ENCODE peak calls at places on chromosomes 1 and 21, in six cellular contexts. One of them, this sample, is unnamed.

GRCh38 chr21:43969115-43969444 is 43.0 kb upstream of the TRAPPC10 start:
- DNase-seq in K562: no peak
- DNase-seq in HCT116: no peak
- DNase-seq in GM12878: no peak
- DNase-seq in HepG2: no peak
- DNase-seq in H1: no peak
- DNase-seq in this sample: no peak

GRCh38 chr21:44948426-44949120 is 8.7 kb downstream of the SLX9 start:
- DNase-seq in K562: no peak
- DNase-seq in HCT116: no peak
- DNase-seq in GM12878: no peak
- DNase-seq in HepG2: no peak
- DNase-seq in H1: no peak
- DNase-seq in this sample: no peak

GRCh38 chr1:167617950-167618269 is 12.1 kb upstream of the RCSD1 start:
- DNase-seq in K562: no peak
- DNase-seq in HCT116: no peak
- DNase-seq in GM12878: no peak
- DNase-seq in HepG2: no peak
- DNase-seq in H1: no peak
- DNase-seq in this sample: no peak

GRCh38 chr21:35011681-35012080 is 37.4 kb downstream of the RUNX1 start:
- DNase-seq in K562: no peak
- DNase-seq in HCT116: no peak
- DNase-seq in GM12878: no peak
- DNase-seq in HepG2: no peak
- DNase-seq in H1: no peak
- DNase-seq in this sample: no peak

GRCh38 chr1:38045431-38046332 is 911 bp downstream of the POU3F1 start:
- DNase-seq in K562: no peak
- DNase-seq in HCT116: no peak
- DNase-seq in GM12878: no peak
- DNase-seq in HepG2: no peak
- DNase-seq in H1: peak; percentile 78
- DNase-seq in this sample: no peak

GRCh38 chr1:45135339-45135738 is 71.1 kb downstream of the ZSWIM5 start:
- DNase-seq in K562: no peak
- DNase-seq in HCT116: no peak
- DNase-seq in GM12878: no peak
- DNase-seq in HepG2: no peak
- DNase-seq in H1: no peak
- DNase-seq in this sample: no peak

GRCh38 chr1:28668956-28669719 is 554 bp downstream of the GMEB1 start:
- DNase-seq in K562: no peak
- DNase-seq in HCT116: peak; percentile 4
- DNase-seq in GM12878: no peak
- DNase-seq in HepG2: peak; percentile 33
- DNase-seq in H1: peak; percentile 78
- DNase-seq in this sample: no peak

GRCh38 chr1:111880866-111881837 is 108.3 kb downstream of the KCND3 start:
- DNase-seq in K562: no peak
- DNase-seq in HCT116: no peak
- DNase-seq in GM12878: no peak
- DNase-seq in HepG2: no peak
- DNase-seq in H1: no peak
- DNase-seq in this sample: no peak

GRCh38 chr1:191634801-191635520 is 523.3 kb upstream of the RGS18 start:
- DNase-seq in K562: no peak
- DNase-seq in HCT116: no peak
- DNase-seq in GM12878: no peak
- DNase-seq in HepG2: no peak
- DNase-seq in H1: no peak
- DNase-seq in this sample: no peak

GRCh38 chr1:183438060-183438459 is 19.9 kb upstream of the NMNAT2 start:
- DNase-seq in K562: no peak
- DNase-seq in HCT116: no peak
- DNase-seq in GM12878: no peak
- DNase-seq in HepG2: no peak
- DNase-seq in H1: no peak
- DNase-seq in this sample: no peak

GRCh38 chr1:40610156-40610555 is 55.3 kb downstream of the RIMS3 start:
- DNase-seq in K562: no peak
- DNase-seq in HCT116: no peak
- DNase-seq in GM12878: no peak
- DNase-seq in HepG2: no peak
- DNase-seq in H1: no peak
- DNase-seq in this sample: no peak

GRCh38 chr1:16083486-16083885 is 10.0 kb upstream of the FAM131C start:
- DNase-seq in K562: no peak
- DNase-seq in HCT116: no peak
- DNase-seq in GM12878: no peak
- DNase-seq in HepG2: no peak
- DNase-seq in H1: no peak
- DNase-seq in this sample: no peak

GRCh38 chr1:113396585-113396984 is 6.3 kb downstream of the MAGI3 start:
- DNase-seq in K562: no peak
- DNase-seq in HCT116: peak; percentile 64
- DNase-seq in GM12878: no peak
- DNase-seq in HepG2: no peak
- DNase-seq in H1: no peak
- DNase-seq in this sample: no peak

GRCh38 chr1:6512245-6512907 is 20.9 kb upstream of the PLEKHG5 start:
- DNase-seq in K562: no peak
- DNase-seq in HCT116: no peak
- DNase-seq in GM12878: no peak
- DNase-seq in HepG2: peak; percentile 39
- DNase-seq in H1: no peak
- DNase-seq in this sample: no peak

GRCh38 chr1:93349231-93350135 is 3.8 kb downstream of the DR1 start:
- DNase-seq in K562: no peak
- DNase-seq in HCT116: no peak
- DNase-seq in GM12878: no peak
- DNase-seq in HepG2: peak; percentile 11
- DNase-seq in H1: no peak
- DNase-seq in this sample: no peak

GRCh38 chr21:35573472-35574389 is 486.6 kb downstream of the SETD4 start:
- DNase-seq in K562: no peak
- DNase-seq in HCT116: no peak
- DNase-seq in GM12878: no peak
- DNase-seq in HepG2: peak; percentile 35
- DNase-seq in H1: no peak
- DNase-seq in this sample: no peak

GRCh38 chr1:235946570-235946981 is 79.9 kb upstream of the LYST start:
- DNase-seq in K562: no peak
- DNase-seq in HCT116: no peak
- DNase-seq in GM12878: no peak
- DNase-seq in HepG2: no peak
- DNase-seq in H1: no peak
- DNase-seq in this sample: no peak

GRCh38 chr21:20404915-20405314 is 593.3 kb upstream of the NCAM2 start:
- DNase-seq in K562: no peak
- DNase-seq in HCT116: no peak
- DNase-seq in GM12878: no peak
- DNase-seq in HepG2: no peak
- DNase-seq in H1: no peak
- DNase-seq in this sample: no peak

GRCh38 chr1:185157599-185158469 is 867 bp downstream of the SWT1 start:
- DNase-seq in K562: no peak
- DNase-seq in HCT116: no peak
- DNase-seq in GM12878: no peak
- DNase-seq in HepG2: no peak
- DNase-seq in H1: no peak
- DNase-seq in this sample: no peak

GRCh38 chr1:38525343-38525948 is 334.1 kb downstream of the RRAGC start:
- DNase-seq in K562: no peak
- DNase-seq in HCT116: no peak
- DNase-seq in GM12878: no peak
- DNase-seq in HepG2: no peak
- DNase-seq in H1: no peak
- DNase-seq in this sample: no peak

GRCh38 chr1:95640746-95641145 is 406.7 kb downstream of the RWDD3 start:
- DNase-seq in K562: no peak
- DNase-seq in HCT116: no peak
- DNase-seq in GM12878: no peak
- DNase-seq in HepG2: peak; percentile 44
- DNase-seq in H1: no peak
- DNase-seq in this sample: no peak
- TF ChIP-seq ZNF274 in K562: no peak
- TF ChIP-seq ZNF274 in HCT116: no peak
- TF ChIP-seq ZNF274 in GM12878: no peak
- TF ChIP-seq ZNF274 in HepG2: no peak
- TF ChIP-seq ZNF274 in H1: no peak
- TF ChIP-seq ZNF274 in this sample: no peak

DNA sequence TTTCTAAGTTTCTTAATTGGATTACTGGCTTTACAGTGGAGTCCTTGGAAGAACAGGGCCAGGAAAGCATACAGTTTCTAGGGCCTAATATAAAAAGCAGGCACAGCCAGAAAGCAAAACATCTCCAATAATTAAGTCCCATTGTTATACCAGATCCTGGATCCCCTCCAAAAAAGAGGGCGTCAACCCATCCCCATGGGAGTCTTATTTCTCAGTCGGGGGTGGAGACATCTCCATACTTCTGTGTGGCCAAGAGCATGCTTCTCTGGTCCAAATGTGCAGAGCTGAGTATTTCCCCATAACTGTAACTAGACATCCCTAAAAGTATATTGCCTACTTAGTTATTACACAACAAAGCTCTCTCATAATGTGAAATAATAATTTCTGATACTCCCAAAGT is 104.2 kb upstream of the SOX13 start:
- DNase-seq in K562: no peak
- DNase-seq in HCT116: no peak
- DNase-seq in GM12878: no peak
- DNase-seq in HepG2: no peak
- DNase-seq in H1: no peak
- DNase-seq in this sample: no peak
- H3K9me3 ChIP-seq in K562: no peaks in the 10 kb centered on the region
- H3K9me3 ChIP-seq in HCT116: peaks cover 8% of the 10 kb centered on the region
- H3K9me3 ChIP-seq in GM12878: no peaks in the 10 kb centered on the region
- H3K9me3 ChIP-seq in HepG2: peaks cover 38% of the 10 kb centered on the region
- H3K9me3 ChIP-seq in H1: peaks cover 24% of the 10 kb centered on the region
- H3K9me3 ChIP-seq in this sample: peaks cover 81% of the 10 kb centered on the region

DNA sequence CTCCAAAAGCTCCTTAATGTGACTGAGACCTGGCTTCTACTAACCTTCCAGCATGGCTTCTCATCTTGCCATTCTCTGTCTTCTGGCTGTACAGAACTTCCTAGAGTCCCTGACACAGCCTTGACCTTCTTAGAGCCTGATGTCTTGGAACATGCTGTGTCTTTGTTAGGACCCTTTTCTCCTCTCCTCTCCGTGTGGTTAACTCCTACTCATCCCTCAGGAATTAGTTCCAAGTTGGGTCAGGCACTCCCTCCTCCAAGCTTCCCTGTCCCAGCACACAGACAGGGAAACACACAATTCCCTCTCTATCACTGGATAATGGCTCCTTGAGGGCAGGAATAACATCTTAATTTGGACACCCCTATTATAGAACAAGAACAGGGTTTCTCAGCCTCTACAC is 275.4 kb upstream of the USP24 start:
- DNase-seq in K562: no peak
- DNase-seq in HCT116: no peak
- DNase-seq in GM12878: no peak
- DNase-seq in HepG2: no peak
- DNase-seq in H1: no peak
- DNase-seq in this sample: no peak
- TF ChIP-seq ZNF274 in K562: no peak
- TF ChIP-seq ZNF274 in HCT116: no peak
- TF ChIP-seq ZNF274 in GM12878: no peak
- TF ChIP-seq ZNF274 in HepG2: no peak
- TF ChIP-seq ZNF274 in H1: no peak
- TF ChIP-seq ZNF274 in this sample: no peak

DNA sequence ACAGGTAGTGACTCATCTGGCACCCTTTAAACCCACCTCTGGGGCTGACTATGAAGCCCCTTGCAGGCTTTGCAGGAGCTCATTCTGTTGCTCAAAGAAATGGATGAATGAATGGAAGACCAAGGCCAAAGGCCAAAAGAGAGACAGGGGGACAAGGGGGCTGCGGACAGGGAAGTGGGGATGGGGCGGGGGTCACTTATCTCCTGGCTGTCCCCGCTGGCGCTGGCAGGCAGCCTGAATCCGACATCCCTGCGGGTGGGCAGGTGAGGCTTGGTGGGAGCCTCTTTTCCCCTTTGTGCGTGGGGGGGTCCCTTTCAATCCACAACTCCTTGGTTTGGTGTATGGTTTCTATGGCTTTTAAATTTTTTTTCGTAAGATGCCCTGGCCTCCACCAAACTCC is 239.6 kb upstream of the C1orf174 start:
- DNase-seq in K562: no peak
- DNase-seq in HCT116: no peak
- DNase-seq in GM12878: no peak
- DNase-seq in HepG2: no peak
- DNase-seq in H1: no peak
- DNase-seq in this sample: no peak
- H3K9me3 ChIP-seq in K562: peaks cover 6% of the 10 kb centered on the region
- H3K9me3 ChIP-seq in HCT116: no peaks in the 10 kb centered on the region
- H3K9me3 ChIP-seq in GM12878: no peaks in the 10 kb centered on the region
- H3K9me3 ChIP-seq in HepG2: peaks cover 23% of the 10 kb centered on the region
- H3K9me3 ChIP-seq in H1: no peaks in the 10 kb centered on the region
- H3K9me3 ChIP-seq in this sample: peaks cover 7% of the 10 kb centered on the region

DNA sequence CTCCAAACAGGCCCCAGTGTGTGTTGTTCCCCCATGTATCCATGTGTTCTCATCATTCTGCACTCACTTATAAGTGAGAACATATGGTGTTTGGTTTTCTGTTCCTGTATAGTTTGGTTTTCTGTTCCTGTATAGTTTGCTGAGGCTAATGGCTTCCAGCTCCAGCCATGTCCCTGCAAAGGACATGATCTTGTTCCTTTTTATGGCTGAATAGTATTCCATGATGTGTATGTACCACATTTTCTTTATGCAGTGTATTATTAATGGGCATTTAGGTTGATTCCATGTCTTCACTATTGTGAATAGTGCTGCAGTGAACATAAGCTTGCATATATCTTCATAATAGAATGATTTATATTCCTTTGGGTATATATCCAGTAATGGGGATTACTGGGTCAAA is 111.8 kb downstream of the MAN1A2 start:
- DNase-seq in K562: no peak
- DNase-seq in HCT116: no peak
- DNase-seq in GM12878: no peak
- DNase-seq in HepG2: no peak
- DNase-seq in H1: no peak
- DNase-seq in this sample: no peak
- TF ChIP-seq ZNF274 in K562: no peak
- TF ChIP-seq ZNF274 in HCT116: no peak
- TF ChIP-seq ZNF274 in GM12878: no peak
- TF ChIP-seq ZNF274 in HepG2: no peak
- TF ChIP-seq ZNF274 in H1: no peak
- TF ChIP-seq ZNF274 in this sample: no peak

GRCh38 chr21:23936991-23937390 is 1670.3 kb downstream of the MRPL39 start:
- DNase-seq in K562: no peak
- DNase-seq in HCT116: no peak
- DNase-seq in GM12878: no peak
- DNase-seq in HepG2: no peak
- DNase-seq in H1: no peak
- DNase-seq in this sample: no peak
- H3K9me3 ChIP-seq in K562: peaks cover 3% of the 10 kb centered on the region
- H3K9me3 ChIP-seq in HCT116: peaks cover 13% of the 10 kb centered on the region
- H3K9me3 ChIP-seq in GM12878: no peaks in the 10 kb centered on the region
- H3K9me3 ChIP-seq in HepG2: peaks cover 83% of the 10 kb centered on the region
- H3K9me3 ChIP-seq in H1: peaks cover 16% of the 10 kb centered on the region
- H3K9me3 ChIP-seq in this sample: no peaks in the 10 kb centered on the region